ENCODE peak calls at places on chromosomes 13 and 19, in four cellular contexts. W, S, D and C are unnamed samples.

GRCh38 chr13:30000373-30000770 is 150.0 kb upstream of the UBL3 start:
- DNase-seq in W (no peak), S (no peak), D (no peak), C (no peak)

GRCh38 chr13:114099191-114099590 is 33.2 kb downstream of the RASA3 start:
- DNase-seq in W (no peak), S (no peak), D (peak; percentile 84), C (peak; percentile 91)

GRCh38 chr19:38375748-38376147 is 1.4 kb downstream of the PSMD8 start:
- DNase-seq in W (no peak), S (no peak), D (peak; percentile 50), C (no peak)

GRCh38 chr13:47499358-47500150 is 501.5 kb downstream of the SUCLA2 start:
- DNase-seq in W (no peak), S (no peak), D (no peak), C (no peak)

GRCh38 chr19:30719189-30719990 is 347.2 kb downstream of the ZNF536 start:
- DNase-seq in W (peak; percentile 58), S (no peak), D (peak; percentile 91), C (peak; percentile 80)

GRCh38 chr13:99909836-99910619 is 61.5 kb downstream of the ZIC5 start:
- DNase-seq in W (no peak), S (no peak), D (peak; percentile 52), C (no peak)

GRCh38 chr19:42461700-42462324 is 19.1 kb upstream of the CXCL17 start:
- DNase-seq in W (no peak), S (no peak), D (no peak), C (no peak)

GRCh38 chr19:39405930-39406655 is 554 bp upstream of the ZFP36 start:
- DNase-seq in W (no peak), S (peak; percentile 78), D (no peak), C (peak; percentile 35)

GRCh38 chr19:57559008-57559403 is 657 bp downstream of the ZNF550 start:
- DNase-seq in W (peak; percentile 8), S (no peak), D (peak; percentile 39), C (peak; percentile 29)

GRCh38 chr19:40718774-40719391 is 2.0 kb downstream of the ITPKC start:
- DNase-seq in W (no peak), S (no peak), D (peak; percentile 74), C (no peak)

GRCh38 chr13:51502206-51502651 is 49.4 kb upstream of the INTS6 start:
- DNase-seq in W (no peak), S (no peak), D (no peak), C (no peak)